ENCODE peak calls at places on chromosomes 4 and X, in eight cellular contexts. One of them, this sample, is unnamed.

GRCh38 chr4:36196145-36196925 is 48.0 kb downstream of the ARAP2 start:
- DNase-seq in tibial artery: no peak
- DNase-seq in heart right ventricle: no peak
- DNase-seq in right atrium auricular region: no peak
- DNase-seq in CD8-positive, alpha-beta T cell: no peak
- DNase-seq in endothelial cell of umbilical vein: no peak
- DNase-seq in PC-9: no peak
- DNase-seq in adrenal gland: no peak
- DNase-seq in this sample: no peak

GRCh38 chr4:70863099-70863790 is 23.6 kb upstream of the GRSF1 start:
- DNase-seq in endothelial cell of umbilical vein: no peak
- DNase-seq in heart right ventricle: no peak
- DNase-seq in right atrium auricular region: no peak
- DNase-seq in CD8-positive, alpha-beta T cell: no peak
- DNase-seq in PC-9: no peak
- DNase-seq in tibial artery: no peak
- DNase-seq in adrenal gland: no peak
- DNase-seq in this sample: no peak

GRCh38 chr4:133856736-133857355 is 344.7 kb downstream of the PABPC4L start:
- DNase-seq in endothelial cell of umbilical vein: no peak
- DNase-seq in CD8-positive, alpha-beta T cell: no peak
- DNase-seq in tibial artery: no peak
- DNase-seq in heart right ventricle: no peak
- DNase-seq in adrenal gland: no peak
- DNase-seq in right atrium auricular region: no peak
- DNase-seq in PC-9: no peak
- DNase-seq in this sample: no peak

GRCh38 chr4:53480909-53481308 is 103.5 kb downstream of the FIP1L1 start:
- DNase-seq in endothelial cell of umbilical vein: no peak
- DNase-seq in right atrium auricular region: no peak
- DNase-seq in PC-9: no peak
- DNase-seq in tibial artery: no peak
- DNase-seq in CD8-positive, alpha-beta T cell: no peak
- DNase-seq in adrenal gland: no peak
- DNase-seq in heart right ventricle: no peak
- DNase-seq in this sample: no peak

GRCh38 chr4:25154594-25155265 is 5.5 kb downstream of the SEPSECS start:
- DNase-seq in CD8-positive, alpha-beta T cell: no peak
- DNase-seq in PC-9: no peak
- DNase-seq in right atrium auricular region: no peak
- DNase-seq in heart right ventricle: no peak
- DNase-seq in adrenal gland: no peak
- DNase-seq in tibial artery: no peak
- DNase-seq in endothelial cell of umbilical vein: no peak
- DNase-seq in this sample: no peak

GRCh38 chr4:109079177-109079576 is 223.3 kb downstream of the COL25A1 start:
- DNase-seq in heart right ventricle: no peak
- DNase-seq in right atrium auricular region: no peak
- DNase-seq in adrenal gland: no peak
- DNase-seq in endothelial cell of umbilical vein: no peak
- DNase-seq in CD8-positive, alpha-beta T cell: no peak
- DNase-seq in PC-9: no peak
- DNase-seq in tibial artery: no peak
- DNase-seq in this sample: no peak

GRCh38 chr4:108560624-108561023 is 59.8 kb upstream of the RPL34 start:
- DNase-seq in adrenal gland: peak; percentile 21
- DNase-seq in endothelial cell of umbilical vein: peak; percentile 38
- DNase-seq in PC-9: no peak
- DNase-seq in tibial artery: no peak
- DNase-seq in right atrium auricular region: no peak
- DNase-seq in heart right ventricle: no peak
- DNase-seq in CD8-positive, alpha-beta T cell: no peak
- DNase-seq in this sample: no peak

GRCh38 chrX:7788334-7788733 is 54.6 kb upstream of the VCX start:
- DNase-seq in tibial artery: no peak
- DNase-seq in right atrium auricular region: no peak
- DNase-seq in adrenal gland: no peak
- DNase-seq in endothelial cell of umbilical vein: no peak
- DNase-seq in PC-9: no peak
- DNase-seq in heart right ventricle: no peak
- DNase-seq in CD8-positive, alpha-beta T cell: no peak
- DNase-seq in this sample: no peak

GRCh38 chrX:145502670-145503069 is 255.4 kb downstream of the SPANXN1 start:
- DNase-seq in endothelial cell of umbilical vein: no peak
- DNase-seq in PC-9: no peak
- DNase-seq in adrenal gland: no peak
- DNase-seq in CD8-positive, alpha-beta T cell: no peak
- DNase-seq in right atrium auricular region: no peak
- DNase-seq in tibial artery: no peak
- DNase-seq in heart right ventricle: no peak
- DNase-seq in this sample: no peak

GRCh38 chr4:38122060-38122459 is 161.9 kb downstream of the PTTG2 start:
- DNase-seq in endothelial cell of umbilical vein: no peak
- DNase-seq in heart right ventricle: no peak
- DNase-seq in CD8-positive, alpha-beta T cell: no peak
- DNase-seq in adrenal gland: no peak
- DNase-seq in tibial artery: no peak
- DNase-seq in right atrium auricular region: no peak
- DNase-seq in PC-9: no peak
- DNase-seq in this sample: no peak

GRCh38 chr4:38117614-38118013 is 157.4 kb downstream of the PTTG2 start:
- DNase-seq in tibial artery: no peak
- DNase-seq in endothelial cell of umbilical vein: no peak
- DNase-seq in right atrium auricular region: no peak
- DNase-seq in adrenal gland: no peak
- DNase-seq in heart right ventricle: no peak
- DNase-seq in CD8-positive, alpha-beta T cell: no peak
- DNase-seq in PC-9: no peak
- DNase-seq in this sample: no peak

GRCh38 chr4:38123555-38123954 is 163.4 kb downstream of the PTTG2 start:
- DNase-seq in tibial artery: no peak
- DNase-seq in PC-9: no peak
- DNase-seq in endothelial cell of umbilical vein: no peak
- DNase-seq in adrenal gland: no peak
- DNase-seq in heart right ventricle: no peak
- DNase-seq in right atrium auricular region: no peak
- DNase-seq in CD8-positive, alpha-beta T cell: no peak
- DNase-seq in this sample: no peak

GRCh38 chr4:38115601-38116000 is 155.4 kb downstream of the PTTG2 start:
- DNase-seq in CD8-positive, alpha-beta T cell: no peak
- DNase-seq in endothelial cell of umbilical vein: no peak
- DNase-seq in right atrium auricular region: no peak
- DNase-seq in PC-9: no peak
- DNase-seq in adrenal gland: no peak
- DNase-seq in tibial artery: no peak
- DNase-seq in heart right ventricle: no peak
- DNase-seq in this sample: no peak

DNA sequence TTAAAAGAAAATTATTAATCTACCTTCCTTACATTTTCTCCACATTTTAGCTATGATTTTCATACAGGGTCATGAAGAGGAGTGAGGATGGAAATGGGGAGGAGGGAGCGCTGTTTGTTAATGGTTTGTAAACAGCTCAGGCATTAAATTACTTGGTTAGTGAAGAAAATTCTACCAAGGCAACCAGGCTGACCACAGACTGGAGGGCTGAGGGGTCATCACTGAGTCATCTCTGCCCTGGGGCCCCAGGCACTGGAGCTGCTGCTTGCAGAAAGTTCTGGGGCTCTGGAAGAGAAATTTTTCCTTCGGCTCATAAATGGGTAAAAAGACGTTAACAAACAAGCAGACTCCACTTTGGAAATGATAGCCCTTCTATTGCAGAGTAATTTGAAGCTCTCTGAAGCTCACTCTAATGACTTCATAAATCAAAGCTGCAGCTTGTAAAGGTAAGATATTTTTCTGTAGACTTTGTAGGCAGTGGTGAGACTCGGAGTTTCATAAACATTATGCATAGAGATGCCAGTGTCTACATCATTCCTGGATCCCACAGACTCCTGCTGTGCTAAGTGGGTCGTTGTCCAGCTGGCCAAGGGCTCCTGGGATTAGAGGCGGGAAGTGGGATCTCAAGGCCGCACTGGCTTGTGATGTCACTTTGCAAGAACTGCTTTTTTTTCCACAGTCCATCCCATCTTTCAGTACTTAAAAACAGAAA is 159.6 kb downstream of the PTTG2 start:
- DNase-seq in CD8-positive, alpha-beta T cell: no peak
- DNase-seq in PC-9: peak; percentile 73
- DNase-seq in endothelial cell of umbilical vein: peak; percentile 7
- DNase-seq in heart right ventricle: peak; percentile 29
- DNase-seq in adrenal gland: no peak
- DNase-seq in tibial artery: no peak
- DNase-seq in right atrium auricular region: no peak
- DNase-seq in this sample: no peak
- H3K4me3 ChIP-seq in CD8-positive, alpha-beta T cell: no peak overlapping the region
- H3K4me3 ChIP-seq in PC-9: peak overlapping the region; percentile 16
- H3K4me3 ChIP-seq in endothelial cell of umbilical vein: no peak overlapping the region
- H3K4me3 ChIP-seq in heart right ventricle: no peak overlapping the region
- H3K4me3 ChIP-seq in adrenal gland: no peak overlapping the region
- H3K4me3 ChIP-seq in tibial artery: no peak overlapping the region
- H3K4me3 ChIP-seq in right atrium auricular region: no peak overlapping the region
- H3K4me3 ChIP-seq in this sample: no peak overlapping the region

GRCh38 chr4:26860922-26861433 is 337 bp downstream of the STIM2 start:
- DNase-seq in adrenal gland: peak; percentile 45
- DNase-seq in PC-9: peak; percentile 51
- DNase-seq in tibial artery: peak; percentile 75
- DNase-seq in endothelial cell of umbilical vein: no peak
- DNase-seq in right atrium auricular region: no peak
- DNase-seq in heart right ventricle: peak; percentile 66
- DNase-seq in CD8-positive, alpha-beta T cell: peak; percentile 59
- DNase-seq in this sample: peak; percentile 81

GRCh38 chr4:26860157-26860921 is at the start of gene STIM2:
- DNase-seq in right atrium auricular region: peak; percentile 94
- DNase-seq in tibial artery: peak; percentile 98
- DNase-seq in CD8-positive, alpha-beta T cell: peak; percentile 97
- DNase-seq in endothelial cell of umbilical vein: peak; percentile 99
- DNase-seq in heart right ventricle: peak; percentile 98
- DNase-seq in PC-9: peak; percentile 98
- DNase-seq in adrenal gland: peak; percentile 96
- DNase-seq in this sample: peak; percentile 99

GRCh38 chr4:26862381-26862915 is 1.8 kb downstream of the STIM2 start:
- DNase-seq in endothelial cell of umbilical vein: peak; percentile 49
- DNase-seq in heart right ventricle: no peak
- DNase-seq in PC-9: no peak
- DNase-seq in right atrium auricular region: no peak
- DNase-seq in tibial artery: no peak
- DNase-seq in adrenal gland: no peak
- DNase-seq in CD8-positive, alpha-beta T cell: no peak
- DNase-seq in this sample: no peak

GRCh38 chr4:26859762-26860156 is 882 bp upstream of the STIM2 start:
- DNase-seq in tibial artery: no peak
- DNase-seq in heart right ventricle: no peak
- DNase-seq in CD8-positive, alpha-beta T cell: no peak
- DNase-seq in PC-9: no peak
- DNase-seq in endothelial cell of umbilical vein: no peak
- DNase-seq in right atrium auricular region: no peak
- DNase-seq in adrenal gland: no peak
- DNase-seq in this sample: peak; percentile 53

DNA sequence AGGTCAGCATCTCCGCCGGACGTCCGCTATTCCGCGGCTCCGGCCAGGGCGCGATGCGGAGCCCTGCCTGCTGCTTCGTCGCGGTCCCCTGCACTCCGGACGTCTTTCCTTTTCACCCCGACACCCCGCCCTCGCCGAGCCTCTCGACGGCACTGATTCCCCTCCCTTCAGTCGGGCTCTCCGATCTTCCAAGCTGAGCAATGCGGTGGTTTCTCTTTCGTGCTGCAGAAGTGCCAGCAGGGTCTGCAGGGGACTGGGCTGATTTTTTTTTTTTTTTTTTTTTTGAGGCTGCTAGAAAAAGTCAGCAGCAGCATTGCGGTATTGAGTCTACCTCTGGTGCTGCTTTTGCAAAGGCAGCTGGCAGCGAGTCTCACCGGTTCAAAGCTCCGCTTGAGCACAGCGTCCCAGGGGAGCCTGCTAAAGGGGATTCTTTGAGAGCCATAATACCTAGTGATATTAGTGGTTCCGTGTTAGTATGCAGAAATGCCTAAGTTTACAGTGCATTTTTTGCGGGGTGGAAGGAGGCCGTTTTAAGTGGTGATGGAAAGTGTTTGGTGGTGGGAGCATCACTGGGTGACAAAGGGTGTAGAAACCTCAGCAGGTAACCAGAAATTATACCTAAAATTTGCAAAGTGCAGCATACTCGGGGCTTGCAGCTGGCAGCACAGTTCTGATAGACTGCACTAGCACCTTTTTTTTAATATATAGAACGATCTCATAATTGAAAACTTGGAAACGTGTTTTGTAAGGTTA is 969 bp downstream of the STIM2 start:
- DNase-seq in right atrium auricular region: peak; percentile 70
- DNase-seq in PC-9: peak; percentile 66
- DNase-seq in CD8-positive, alpha-beta T cell: peak; percentile 71
- DNase-seq in endothelial cell of umbilical vein: peak; percentile 67
- DNase-seq in tibial artery: peak; percentile 81
- DNase-seq in heart right ventricle: peak; percentile 73
- DNase-seq in adrenal gland: peak; percentile 78
- DNase-seq in this sample: peak; percentile 85
- H3K4me1 ChIP-seq in right atrium auricular region: peaks cover 65% of the 10 kb centered on the region
- H3K4me1 ChIP-seq in PC-9: peaks cover 26% of the 10 kb centered on the region
- H3K4me1 ChIP-seq in CD8-positive, alpha-beta T cell: peaks cover 72% of the 10 kb centered on the region
- H3K4me1 ChIP-seq in endothelial cell of umbilical vein: peaks cover 36% of the 10 kb centered on the region
- H3K4me1 ChIP-seq in tibial artery: peaks cover 14% of the 10 kb centered on the region
- H3K4me1 ChIP-seq in heart right ventricle: peaks cover 57% of the 10 kb centered on the region
- H3K4me1 ChIP-seq in adrenal gland: peaks cover 18% of the 10 kb centered on the region
- H3K4me1 ChIP-seq in this sample: peaks cover 13% of the 10 kb centered on the region

DNA sequence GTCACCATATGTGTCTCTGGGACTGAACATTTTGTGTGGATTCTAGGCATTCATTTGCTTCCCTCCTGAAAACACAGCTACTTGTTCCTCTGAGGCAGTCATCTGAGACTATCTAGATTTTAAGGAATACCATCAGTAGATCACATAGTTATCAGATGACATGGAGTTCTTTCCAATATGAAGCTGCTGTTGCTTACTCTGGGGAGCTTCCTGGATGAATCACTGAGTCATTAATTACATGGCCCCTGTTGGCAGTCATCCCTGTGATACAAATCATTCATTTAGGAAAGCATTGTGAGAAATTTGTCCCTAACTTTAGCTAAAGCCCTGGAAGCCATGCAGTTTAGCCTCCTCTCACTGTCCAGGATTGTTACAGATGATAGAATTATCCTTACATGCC is 98.2 kb upstream of the ARSJ start:
- DNase-seq in tibial artery: no peak
- DNase-seq in CD8-positive, alpha-beta T cell: no peak
- DNase-seq in endothelial cell of umbilical vein: peak; percentile 92
- DNase-seq in adrenal gland: peak; percentile 24
- DNase-seq in heart right ventricle: no peak
- DNase-seq in right atrium auricular region: no peak
- DNase-seq in PC-9: peak; percentile 9
- DNase-seq in this sample: no peak
- H3K27ac ChIP-seq in tibial artery: no peak overlapping the region
- H3K27ac ChIP-seq in CD8-positive, alpha-beta T cell: no peak overlapping the region
- H3K27ac ChIP-seq in endothelial cell of umbilical vein: peak overlapping the region; percentile 58
- H3K27ac ChIP-seq in adrenal gland: no peak overlapping the region
- H3K27ac ChIP-seq in heart right ventricle: no peak overlapping the region
- H3K27ac ChIP-seq in right atrium auricular region: no peak overlapping the region
- H3K27ac ChIP-seq in PC-9: no peak overlapping the region
- H3K27ac ChIP-seq in this sample: no peak overlapping the region

GRCh38 chr4:125541836-125542235 is 227.1 kb downstream of the FAT4 start:
- DNase-seq in endothelial cell of umbilical vein: no peak
- DNase-seq in right atrium auricular region: no peak
- DNase-seq in heart right ventricle: no peak
- DNase-seq in PC-9: no peak
- DNase-seq in tibial artery: no peak
- DNase-seq in CD8-positive, alpha-beta T cell: no peak
- DNase-seq in adrenal gland: no peak
- DNase-seq in this sample: no peak
- H3K4me3 ChIP-seq in endothelial cell of umbilical vein: no peak overlapping the region
- H3K4me3 ChIP-seq in right atrium auricular region: no peak overlapping the region
- H3K4me3 ChIP-seq in heart right ventricle: no peak overlapping the region
- H3K4me3 ChIP-seq in PC-9: no peak overlapping the region
- H3K4me3 ChIP-seq in tibial artery: no peak overlapping the region
- H3K4me3 ChIP-seq in CD8-positive, alpha-beta T cell: no peak overlapping the region
- H3K4me3 ChIP-seq in adrenal gland: no peak overlapping the region
- H3K4me3 ChIP-seq in this sample: no peak overlapping the region